ENCODE peak calls at places on chromosomes 12 and 14, in five cellular contexts. P is HepG2, M is GM12878, E is upper lobe of left lung, L is K562. U is an unnamed sample.

GRCh38 chr12:117860111-117860510 is 108.7 kb downstream of the KSR2 start:
- ATAC-seq in P (no peak), M (no peak), E (no peak), L (no peak), U (no peak)

GRCh38 chr14:104926619-104927431 is 2.1 kb downstream of the PLD4 start:
- ATAC-seq in P (peak; percentile 7), M (peak; percentile 93), E (no peak), L (no peak), U (no peak)

GRCh38 chr12:22275847-22276246 is 58.7 kb downstream of the ST8SIA1 start:
- ATAC-seq in P (no peak), M (no peak), E (peak; percentile 92), L (no peak), U (peak; percentile 99)

GRCh38 chr14:91205449-91205848 is 39.1 kb downstream of the GPR68 start:
- ATAC-seq in P (no peak), M (no peak), E (no peak), L (no peak), U (no peak)

GRCh38 chr14:101065696-101066694 is 162.5 kb upstream of the RTL1 start:
- ATAC-seq in P (no peak), M (no peak), E (no peak), L (no peak), U (no peak)

GRCh38 chr14:95523051-95523817 is 6.8 kb upstream of the SYNE3 start:
- ATAC-seq in P (peak; percentile 76), M (no peak), E (no peak), L (peak; percentile 55), U (no peak)

GRCh38 chr14:100842799-100843198 is 16.9 kb downstream of the MEG3 start:
- ATAC-seq in P (no peak), M (no peak), E (no peak), L (no peak), U (peak; percentile 86)

GRCh38 chr12:105234197-105234596 is 1.8 kb downstream of the APPL2 start:
- ATAC-seq in P (no peak), M (no peak), E (no peak), L (no peak), U (no peak)

GRCh38 chr14:62117718-62118164 is 355.5 kb downstream of the SNAPC1 start:
- ATAC-seq in P (no peak), M (no peak), E (no peak), L (no peak), U (no peak)

GRCh38 chr12:6187948-6188793 is 12.0 kb upstream of the CD9 start:
- ATAC-seq in P (no peak), M (peak; percentile 58), E (no peak), L (peak; percentile 34), U (no peak)

GRCh38 chr12:68446896-68447806 is 115.0 kb upstream of the MDM1 start:
- ATAC-seq in P (no peak), M (no peak), E (no peak), L (peak; percentile 65), U (peak; percentile 61)

GRCh38 chr14:37089410-37089809 is 83.0 kb downstream of the SLC25A21 start:
- ATAC-seq in P (no peak), M (no peak), E (no peak), L (peak; percentile 87), U (no peak)

GRCh38 chr14:102020058-102020971 is 55.9 kb downstream of the DYNC1H1 start:
- ATAC-seq in P (no peak), M (no peak), E (no peak), L (no peak), U (no peak)

GRCh38 chr12:106898001-106898966 is 57.4 kb upstream of the TMEM263 start:
- ATAC-seq in P (no peak), M (no peak), E (no peak), L (no peak), U (no peak)

GRCh38 chr12:120965534-120966091 is 12.7 kb upstream of the HNF1A start:
- ATAC-seq in P (peak; percentile 4), M (no peak), E (no peak), L (no peak), U (no peak)

GRCh38 chr14:74240794-74241610 is 1.8 kb downstream of the VSX2 start:
- ATAC-seq in P (no peak), M (peak; percentile 27), E (no peak), L (no peak), U (no peak)

GRCh38 chr12:110247340-110248095 is 33.5 kb upstream of the ATP2A2 start:
- ATAC-seq in P (peak; percentile 96), M (no peak), E (peak; percentile 80), L (no peak), U (no peak)

GRCh38 chr12:54037360-54038259 is 4.8 kb downstream of the HOXC5 start:
- ATAC-seq in P (no peak), M (no peak), E (no peak), L (no peak), U (no peak)

GRCh38 chr14:21428930-21429329 is 27.0 kb downstream of the CHD8 start:
- ATAC-seq in P (no peak), M (no peak), E (no peak), L (no peak), U (no peak)

GRCh38 chr12:39972119-39972518 is 133.8 kb downstream of the SLC2A13 start:
- ATAC-seq in P (no peak), M (no peak), E (no peak), L (no peak), U (no peak)

GRCh38 chr14:51401272-51401671 is 161.2 kb downstream of the TMX1 start:
- ATAC-seq in P (no peak), M (no peak), E (no peak), L (no peak), U (peak; percentile 34)

GRCh38 chr14:25237845-25238244 is 187.9 kb upstream of the STXBP6 start:
- ATAC-seq in P (peak; percentile 96), M (peak; percentile 66), E (no peak), L (no peak), U (no peak)

GRCh38 chr12:23083267-23083666 is 458.3 kb downstream of the ETNK1 start:
- ATAC-seq in P (no peak), M (peak; percentile 54), E (no peak), L (no peak), U (no peak)

GRCh38 chr14:81231540-81231939 is 10.8 kb upstream of the GTF2A1 start:
- ATAC-seq in P (peak; percentile 94), M (no peak), E (no peak), L (no peak), U (no peak)

GRCh38 chr12:108930155-108930554 is 50.3 kb downstream of the DAO start:
- ATAC-seq in P (no peak), M (peak; percentile 96), E (no peak), L (no peak), U (no peak)

GRCh38 chr12:10400829-10401228 is 8.7 kb downstream of the KLRC4 start:
- ATAC-seq in P (no peak), M (no peak), E (no peak), L (no peak), U (no peak)

GRCh38 chr12:77047341-77048202 is 17.8 kb downstream of the E2F7 start:
- ATAC-seq in P (no peak), M (no peak), E (no peak), L (no peak), U (no peak)

GRCh38 chr12:126055521-126055920 is 990.3 kb downstream of the AACS start:
- ATAC-seq in P (no peak), M (no peak), E (no peak), L (no peak), U (no peak)

GRCh38 chr14:77562681-77563080 is 53.8 kb downstream of the SPTLC2 start:
- ATAC-seq in P (no peak), M (no peak), E (no peak), L (no peak), U (no peak)

GRCh38 chr12:79162948-79163347 is 298.4 kb downstream of the SYT1 start:
- ATAC-seq in P (no peak), M (peak; percentile 71), E (no peak), L (no peak), U (no peak)

DNA sequence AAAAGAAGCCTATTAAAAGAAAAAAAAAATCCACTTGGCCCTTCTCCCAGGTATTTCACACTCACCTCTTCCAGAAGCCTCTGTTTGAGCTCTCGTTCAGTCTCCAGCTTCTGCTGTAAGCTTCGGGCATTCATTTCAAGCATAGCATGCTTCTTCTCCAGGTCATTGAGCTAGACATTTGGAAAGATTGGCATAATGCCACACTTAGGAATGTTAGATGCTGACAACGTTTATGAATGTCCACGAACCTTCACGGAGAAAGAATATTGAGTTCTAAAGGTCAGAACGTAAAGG is 60.5 kb downstream of the PRKAB1 start:
- ATAC-seq in P (no peak), M (no peak), E (no peak), L (no peak), U (peak; percentile 74)
- TF ChIP-seq POLR2AphosphoS5 in P (no peak), M (no peak), E (no peak), L (no peak), U (peak; percentile 50)

GRCh38 chr12:100795193-100796179 is 910 bp downstream of the ANO4 start:
- ATAC-seq in P (no peak), M (no peak), E (no peak), L (no peak), U (no peak)
- TF ChIP-seq EP300 in P (no peak), M (no peak), E (no peak), L (no peak), U (no peak)

DNA sequence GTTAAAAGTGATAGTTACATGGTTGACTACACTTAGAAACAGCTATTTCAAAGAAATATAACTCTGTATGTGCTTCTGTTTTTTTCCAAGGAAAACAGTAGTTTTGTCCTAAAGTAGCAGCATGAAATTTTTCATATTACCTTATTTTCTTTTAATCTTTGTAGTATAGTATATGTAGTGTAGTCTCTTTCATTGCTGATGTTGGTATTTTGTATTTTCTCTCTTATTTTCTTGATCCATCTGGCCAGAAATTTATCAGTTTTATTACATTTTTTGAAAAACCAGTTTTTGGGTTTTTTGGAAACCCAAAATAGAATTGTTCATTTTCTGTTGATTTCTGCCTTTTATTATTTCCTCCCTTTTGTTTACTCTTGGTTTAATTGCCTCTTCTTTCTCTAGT is 6.4 kb upstream of the RNU6-8 start:
- ATAC-seq in P (no peak), M (no peak), E (no peak), L (no peak), U (no peak)
- H3K4me1 ChIP-seq in P (peaks cover 4% of the 10 kb centered on the region), M (peaks cover 14% of the 10 kb centered on the region), E (no peaks in the 10 kb centered on the region), L (no peaks in the 10 kb centered on the region), U (no peaks in the 10 kb centered on the region)

DNA sequence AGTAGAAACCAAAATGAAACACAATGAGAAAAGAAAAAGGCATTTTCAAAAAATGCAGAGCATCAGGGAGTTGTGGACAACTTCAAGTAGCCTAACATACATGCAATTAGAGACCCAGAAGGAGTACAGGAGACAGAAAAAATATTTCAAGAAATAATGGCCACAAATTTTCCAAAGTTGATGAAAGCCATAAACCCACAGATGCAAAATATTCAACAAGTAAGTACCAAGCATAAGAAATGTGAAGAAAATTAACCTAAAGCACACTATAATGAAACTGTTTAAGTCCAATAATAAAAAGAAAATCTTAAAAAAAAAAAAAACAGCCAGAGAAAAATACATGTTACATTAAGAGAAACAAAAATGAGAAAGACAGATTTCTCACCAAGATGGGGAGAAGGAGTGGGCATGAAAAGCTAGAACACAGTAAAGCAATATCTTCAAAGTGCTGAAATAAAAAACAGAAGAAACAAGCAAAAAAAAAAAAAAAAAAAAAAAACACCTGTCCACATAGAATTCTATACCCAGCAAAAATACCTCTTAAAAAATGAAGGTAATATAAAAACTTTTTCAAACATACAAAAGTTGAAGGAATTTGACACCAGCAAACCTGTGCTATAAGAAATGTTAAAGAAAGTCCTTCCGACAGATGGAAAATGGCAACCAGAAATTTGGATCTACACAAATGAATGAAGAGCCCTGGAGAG is 77.1 kb downstream of the PRKAB1 start:
- ATAC-seq in P (no peak), M (no peak), E (no peak), L (no peak), U (no peak)
- TF ChIP-seq POLR2AphosphoS5 in P (no peak), M (no peak), E (no peak), L (no peak), U (no peak)

GRCh38 chr12:93894391-93895095 is 217.4 kb downstream of the CRADD start:
- ATAC-seq in P (no peak), M (no peak), E (peak; percentile 56), L (no peak), U (peak; percentile 84)
- TF ChIP-seq EP300 in P (no peak), M (no peak), E (no peak), L (no peak), U (no peak)

U was measured in gastroesophageal sphincter.